ENCODE peak calls at places on chromosomes 1 and 21, in five cellular contexts. E is cardiac fibroblast, Z is fibroblast of villous mesenchyme, J is left lung, W is neural progenitor cell. C is an unnamed sample.

GRCh38 chr1:9784508-9785133 is 39.1 kb downstream of the CLSTN1 start:
- DNase-seq in E (peak), Z (peak), J (no peak), W (peak), C (peak)

GRCh38 chr1:43509740-43510375 is 20.8 kb upstream of the PTPRF start:
- DNase-seq in E (no peak), Z (no peak), J (no peak), W (no peak), C (no peak)

GRCh38 chr1:219385786-219386427 is 212.2 kb downstream of the LYPLAL1 start:
- DNase-seq in E (peak), Z (peak), J (no peak), W (peak), C (peak)

GRCh38 chr21:17602874-17603273 is 9.8 kb downstream of the BTG3 start:
- DNase-seq in E (peak), Z (peak), J (no peak), W (no peak), C (no peak)

GRCh38 chr1:209829716-209830115 is 1.9 kb downstream of the UTP25 start:
- DNase-seq in E (no peak), Z (no peak), J (no peak), W (no peak), C (no peak)

GRCh38 chr1:229098903-229099578 is 171.9 kb upstream of the RAB4A start:
- DNase-seq in E (no peak), Z (no peak), J (no peak), W (no peak), C (no peak)

GRCh38 chr1:211735208-211736170 is 60.1 kb upstream of the NEK2 start:
- DNase-seq in E (peak), Z (peak), J (no peak), W (no peak), C (no peak)

GRCh38 chr21:43287111-43287973 is 118.5 kb downstream of the CRYAA start:
- DNase-seq in E (no peak), Z (no peak), J (no peak), W (no peak), C (no peak)

GRCh38 chr1:156083800-156084790 is 1.8 kb upstream of the MEX3A start:
- DNase-seq in E (no peak), Z (no peak), J (no peak), W (peak), C (no peak)

GRCh38 chr1:214454619-214455396 is 96.6 kb downstream of the PTPN14 start:
- DNase-seq in E (peak), Z (peak), J (no peak), W (no peak), C (no peak)

GRCh38 chr21:35323947-35324346 is 274.8 kb upstream of the RUNX1 start:
- DNase-seq in E (no peak), Z (peak), J (no peak), W (no peak), C (no peak)

GRCh38 chr1:27704958-27705357 is 20.8 kb upstream of the FAM76A start:
- DNase-seq in E (no peak), Z (no peak), J (no peak), W (no peak), C (no peak)

GRCh38 chr1:177648138-177648537 is 321.7 kb downstream of the SEC16B start:
- DNase-seq in E (no peak), Z (no peak), J (no peak), W (no peak), C (no peak)

GRCh38 chr1:53367503-53368313 is 39.8 kb upstream of the LRP8 start:
- DNase-seq in E (no peak), Z (no peak), J (no peak), W (no peak), C (peak)

GRCh38 chr21:15848632-15849031 is 118.8 kb downstream of the USP25 start:
- DNase-seq in E (peak), Z (peak), J (no peak), W (no peak), C (no peak)

GRCh38 chr1:65467536-65467935 is 47.1 kb downstream of the LEPR start:
- DNase-seq in E (peak), Z (peak), J (no peak), W (peak), C (no peak)

GRCh38 chr21:36627242-36627641 is 71.7 kb upstream of the SIM2 start:
- DNase-seq in E (peak), Z (no peak), J (no peak), W (no peak), C (no peak)

GRCh38 chr1:59408608-59409007 is 111.7 kb downstream of the FGGY start:
- DNase-seq in E (no peak), Z (peak), J (no peak), W (no peak), C (no peak)

GRCh38 chr21:35206141-35207125 is 157.3 kb upstream of the RUNX1 start:
- DNase-seq in E (no peak), Z (no peak), J (no peak), W (no peak), C (peak)

GRCh38 chr1:59973719-59974118 is 47.1 kb upstream of the CYP2J2 start:
- DNase-seq in E (no peak), Z (no peak), J (no peak), W (no peak), C (no peak)

GRCh38 chr1:30232288-30232899 is 491.0 kb downstream of the MATN1 start:
- DNase-seq in E (no peak), Z (no peak), J (no peak), W (peak), C (peak)

GRCh38 chr1:150820710-150821521 is 12.9 kb upstream of the CTSK start:
- DNase-seq in E (peak), Z (peak), J (no peak), W (no peak), C (no peak)

GRCh38 chr1:12617901-12618660 is at the start of gene DHRS3:
- DNase-seq in E (peak), Z (peak), J (peak), W (peak), C (peak)

GRCh38 chr1:228464487-228464983 is 22.6 kb upstream of the RNF187 start:
- DNase-seq in E (peak), Z (peak), J (no peak), W (peak), C (peak)

GRCh38 chr1:103123321-103123720 is 15.0 kb upstream of the COL11A1 start:
- DNase-seq in E (no peak), Z (no peak), J (no peak), W (no peak), C (no peak)

GRCh38 chr1:65688848-65689247 is 103.8 kb upstream of the PDE4B start:
- DNase-seq in E (no peak), Z (no peak), J (no peak), W (no peak), C (no peak)

GRCh38 chr1:32865639-32866038 is 5.1 kb downstream of the FNDC5 start:
- DNase-seq in E (no peak), Z (no peak), J (no peak), W (no peak), C (no peak)
- TF ChIP-seq CTCF in E (no peak), Z (no peak), J (no peak), W (no peak), C (no peak)

GRCh38 chr1:161309868-161310267 is at the start of gene MPZ:
- DNase-seq in E (no peak), Z (no peak), J (no peak), W (no peak), C (no peak)

GRCh38 chr1:161313554-161314200 is 504 bp upstream of the SDHC start:
- DNase-seq in E (no peak), Z (no peak), J (no peak), W (no peak), C (no peak)

GRCh38 chr1:161311595-161312181 is 1.9 kb upstream of the MPZ start:
- DNase-seq in E (no peak), Z (no peak), J (no peak), W (no peak), C (no peak)

DNA sequence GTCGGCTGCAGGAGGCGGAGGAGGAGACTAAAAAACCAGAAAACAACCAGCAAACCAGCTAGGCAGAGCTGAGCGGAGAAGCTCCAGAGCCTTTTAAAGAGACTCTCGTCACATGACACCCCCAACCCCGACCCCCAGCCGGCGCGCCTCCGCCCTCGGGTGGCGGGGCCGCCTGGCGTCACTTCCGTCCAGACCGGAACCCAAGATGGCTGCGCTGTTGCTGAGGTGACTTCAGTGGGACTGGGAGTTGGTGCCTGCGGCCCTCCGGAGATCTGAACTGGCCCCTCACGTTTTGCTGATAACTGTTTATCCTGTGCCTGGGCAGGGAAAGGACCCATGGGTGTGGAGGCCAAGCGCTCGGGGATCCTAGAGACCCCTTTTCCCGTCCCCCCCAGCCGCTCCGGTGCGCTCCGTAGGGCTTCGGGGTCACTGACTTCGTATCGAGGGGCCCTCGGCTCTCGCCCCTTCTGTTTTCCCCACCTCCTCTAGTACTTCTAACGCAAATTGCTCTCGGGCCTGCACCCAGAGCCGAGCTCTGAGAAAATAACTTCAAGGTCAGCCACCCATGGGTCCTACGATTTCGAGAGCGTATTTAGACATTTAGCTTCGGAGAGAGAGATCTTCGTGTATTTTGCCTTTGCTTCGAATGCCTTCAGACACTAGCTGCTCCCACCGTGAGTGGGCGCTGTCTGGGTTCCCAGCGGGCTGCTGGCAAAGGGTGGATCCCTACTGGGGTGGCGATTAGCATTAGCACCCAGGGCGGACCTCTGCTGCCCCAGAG is at the start of gene SDHC:
- DNase-seq in E (peak), Z (peak), J (peak), W (peak), C (peak)
- TF ChIP-seq CTCF in E (peak), Z (peak), J (no peak), W (peak), C (peak)

GRCh38 chr1:200033511-200034261 is 6.2 kb downstream of the NR5A2 start:
- DNase-seq in E (no peak), Z (peak), J (no peak), W (peak), C (no peak)
- TF ChIP-seq CTCF in E (no peak), Z (no peak), J (no peak), W (peak), C (no peak)

DNA sequence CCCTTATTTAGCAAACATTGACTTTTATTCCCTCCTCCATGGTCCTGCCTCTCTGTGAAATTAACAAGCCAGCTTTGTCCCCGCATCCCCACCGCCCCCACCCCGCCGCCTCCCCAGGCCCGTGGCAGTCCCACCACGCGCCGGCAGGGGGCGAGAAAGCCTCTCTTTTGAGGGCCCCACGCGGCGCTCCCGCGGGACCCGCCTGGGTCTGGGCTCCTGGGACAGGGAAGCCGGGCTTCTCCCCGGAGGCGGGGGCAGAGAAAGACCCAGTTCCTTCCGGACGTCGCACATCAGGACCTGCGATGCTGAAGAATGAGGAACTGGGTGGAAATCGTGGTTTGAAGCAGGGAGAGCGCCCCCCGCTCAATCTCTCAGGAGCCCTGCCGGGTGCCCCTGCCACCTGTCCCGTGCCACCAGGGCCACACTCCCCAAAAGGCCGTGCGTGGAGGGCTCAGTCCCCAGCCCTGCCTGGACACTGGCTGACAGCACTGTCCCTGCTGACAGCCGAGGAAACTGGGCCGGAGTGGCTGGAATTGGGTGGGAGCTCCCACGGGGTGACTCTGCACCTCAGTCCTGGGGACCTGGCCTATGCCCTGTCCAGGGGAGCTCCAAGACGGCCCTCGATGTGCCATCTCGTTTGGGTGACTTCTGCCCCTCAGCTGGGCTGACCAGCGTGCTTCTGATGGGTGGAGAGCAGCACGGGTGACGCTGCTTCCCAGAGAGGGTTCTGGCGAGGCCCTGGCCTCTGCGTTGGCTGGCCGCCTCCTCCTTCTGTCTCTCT is 8.6 kb upstream of the ACTRT2 start:
- DNase-seq in E (no peak), Z (no peak), J (peak), W (peak), C (peak)
- TF ChIP-seq CTCF in E (peak), Z (peak), J (peak), W (peak), C (no peak)

GRCh38 chr1:93448983-93449805 is 1.3 kb downstream of the FNBP1L start:
- DNase-seq in E (peak), Z (peak), J (peak), W (peak), C (peak)
- TF ChIP-seq CTCF in E (no peak), Z (no peak), J (no peak), W (peak), C (no peak)

GRCh38 chr1:46603481-46603857 is 599 bp downstream of the MKNK1 start:
- DNase-seq in E (no peak), Z (no peak), J (no peak), W (no peak), C (no peak)

GRCh38 chr1:46605242-46605641 is 1.2 kb upstream of the MKNK1 start:
- DNase-seq in E (no peak), Z (no peak), J (no peak), W (no peak), C (no peak)

GRCh38 chr1:46606255-46606965 is 2.3 kb upstream of the MKNK1 start:
- DNase-seq in E (no peak), Z (no peak), J (no peak), W (no peak), C (no peak)

GRCh38 chr1:46601257-46602007 is 2.6 kb downstream of the MKNK1 start:
- DNase-seq in E (no peak), Z (no peak), J (no peak), W (no peak), C (no peak)

DNA sequence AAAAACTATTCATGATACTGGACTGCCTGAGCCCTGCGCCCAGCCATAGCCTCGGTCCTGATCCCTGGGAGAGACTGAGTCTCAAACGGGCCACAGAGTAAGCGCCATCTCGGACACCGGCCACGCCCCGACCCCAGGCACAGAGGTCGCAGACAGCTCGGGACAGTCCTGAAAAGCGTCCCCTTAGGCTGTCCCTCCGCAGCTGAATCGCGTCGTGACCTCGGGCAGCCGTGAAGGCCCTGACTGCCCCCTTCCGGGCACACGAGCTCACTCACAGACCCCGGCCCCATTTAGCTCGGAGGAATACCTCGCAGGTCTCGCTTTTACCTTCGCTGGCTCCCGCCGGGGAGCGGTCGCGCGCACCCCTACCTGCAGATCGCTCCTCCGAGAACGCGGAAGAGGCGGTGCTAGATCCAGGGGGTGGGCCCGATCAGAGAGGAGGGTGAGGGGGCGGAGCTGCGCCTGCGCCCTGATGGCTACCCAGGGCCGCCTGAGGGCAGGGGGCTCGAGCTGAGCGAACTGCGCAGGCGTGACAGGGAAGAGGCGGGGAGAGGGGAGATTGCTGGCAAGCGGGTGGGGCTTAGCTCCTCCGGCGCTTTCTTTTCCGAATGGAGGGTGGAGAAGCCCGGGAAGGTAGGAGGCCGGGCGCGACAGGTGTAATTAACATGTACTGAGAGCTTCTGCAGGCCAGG is at the start of gene MKNK1:
- DNase-seq in E (peak), Z (peak), J (peak), W (peak), C (peak)
- TF ChIP-seq CTCF in E (peak), Z (peak), J (no peak), W (peak), C (no peak)

GRCh38 chr1:107196973-107197562 is 56.2 kb downstream of the NTNG1 start:
- DNase-seq in E (peak), Z (no peak), J (no peak), W (peak), C (no peak)
- TF ChIP-seq CTCF in E (peak), Z (no peak), J (peak), W (peak), C (peak)